ENCODE peak calls at places on chromosome 20, in four cellular contexts. L, Q, N and U are unnamed samples.

GRCh38 chr20:19909696-19910095 is 107.5 kb upstream of the NAA20 start:
- DNase-seq in L (no peak), Q (no peak), N (no peak), U (no peak)

GRCh38 chr20:18663932-18664331 is 76.1 kb downstream of the DTD1 start:
- DNase-seq in L (no peak), Q (no peak), N (no peak), U (no peak)

GRCh38 chr20:11008444-11008843 is 334.6 kb upstream of the JAG1 start:
- DNase-seq in L (no peak), Q (no peak), N (no peak), U (no peak)

GRCh38 chr20:17557675-17558006 is 12.2 kb upstream of the DSTN start:
- DNase-seq in L (no peak), Q (peak), N (no peak), U (peak)

GRCh38 chr20:40776702-40777457 is 87.8 kb upstream of the MAFB start:
- DNase-seq in L (no peak), Q (no peak), N (no peak), U (no peak)

GRCh38 chr20:7806831-7807230 is 133.4 kb downstream of the HAO1 start:
- DNase-seq in L (no peak), Q (no peak), N (no peak), U (no peak)

GRCh38 chr20:5781798-5782750 is 31.9 kb downstream of the SHLD1 start:
- DNase-seq in L (no peak), Q (peak), N (no peak), U (peak)

GRCh38 chr20:48294196-48294595 is 508.9 kb upstream of the SULF2 start:
- DNase-seq in L (no peak), Q (no peak), N (no peak), U (no peak)

GRCh38 chr20:11432407-11432806 is 485.3 kb upstream of the BTBD3 start:
- DNase-seq in L (no peak), Q (no peak), N (no peak), U (no peak)

GRCh38 chr20:57957397-57958049 is 247.7 kb upstream of the PMEPA1 start:
- DNase-seq in L (no peak), Q (no peak), N (no peak), U (no peak)

GRCh38 chr20:63085087-63085861 is 78.5 kb upstream of the BHLHE23 start:
- DNase-seq in L (peak), Q (no peak), N (no peak), U (no peak)

GRCh38 chr20:5933802-5934436 is 16.4 kb downstream of the TRMT6 start:
- DNase-seq in L (no peak), Q (peak), N (peak), U (peak)

GRCh38 chr20:34083137-34083536 is 28.9 kb downstream of the EIF2S2 start:
- DNase-seq in L (no peak), Q (peak), N (no peak), U (no peak)

GRCh38 chr20:33915726-33916331 is 77.9 kb upstream of the RALY start:
- DNase-seq in L (peak), Q (peak), N (no peak), U (peak)

GRCh38 chr20:63414720-63415417 is 53.7 kb upstream of the CHRNA4 start:
- DNase-seq in L (no peak), Q (no peak), N (no peak), U (no peak)

GRCh38 chr20:21505810-21506530 is 7.9 kb downstream of the NKX2-2 start:
- DNase-seq in L (peak), Q (peak), N (no peak), U (no peak)

GRCh38 chr20:61969806-61970205 is 95.9 kb downstream of the TAF4 start:
- DNase-seq in L (peak), Q (no peak), N (no peak), U (no peak)

GRCh38 chr20:34544109-34544793 is 14.3 kb upstream of the MAP1LC3A start:
- DNase-seq in L (peak), Q (no peak), N (no peak), U (no peak)

GRCh38 chr20:10231290-10231689 is 12.7 kb downstream of the SNAP25 start:
- DNase-seq in L (no peak), Q (no peak), N (no peak), U (no peak)

GRCh38 chr20:61346996-61347906 is 95.2 kb downstream of the CDH4 start:
- DNase-seq in L (no peak), Q (no peak), N (no peak), U (no peak)

GRCh38 chr20:63934271-63935068 is 21.7 kb downstream of the UCKL1 start:
- DNase-seq in L (peak), Q (no peak), N (no peak), U (no peak)

GRCh38 chr20:30286157-30286556 is 971.3 kb upstream of the DEFB115 start:
- DNase-seq in L (no peak), Q (peak), N (no peak), U (peak)

GRCh38 chr20:17794400-17794799 is 94.6 kb downstream of the BANF2 start:
- DNase-seq in L (no peak), Q (no peak), N (no peak), U (no peak)

GRCh38 chr20:33079267-33079666 is at the start of gene BPIFB4:
- DNase-seq in L (no peak), Q (no peak), N (no peak), U (no peak)

GRCh38 chr20:61544910-61545889 is 293.1 kb downstream of the CDH4 start:
- DNase-seq in L (no peak), Q (no peak), N (no peak), U (no peak)

GRCh38 chr20:44583179-44583578 is 800 bp downstream of the PKIG start:
- DNase-seq in L (no peak), Q (no peak), N (no peak), U (no peak)

GRCh38 chr20:41538810-41539596 is 79.2 kb downstream of the CHD6 start:
- DNase-seq in L (no peak), Q (peak), N (no peak), U (peak)

GRCh38 chr20:20566523-20566922 is 145.9 kb downstream of the RALGAPA2 start:
- DNase-seq in L (no peak), Q (no peak), N (no peak), U (no peak)

GRCh38 chr20:50338479-50339195 is 148.0 kb downstream of the CEBPB start:
- DNase-seq in L (no peak), Q (peak), N (peak), U (peak)

GRCh38 chr20:34983089-34983820 is 27.6 kb downstream of the MYH7B start:
- DNase-seq in L (no peak), Q (no peak), N (no peak), U (no peak)

GRCh38 chr20:460180-460579 is 2.2 kb downstream of the TBC1D20 start:
- DNase-seq in L (no peak), Q (peak), N (no peak), U (peak)

GRCh38 chr20:61480158-61480825 is 228.2 kb downstream of the CDH4 start:
- DNase-seq in L (peak), Q (no peak), N (no peak), U (no peak)

GRCh38 chr20:6026051-6026450 is 27.8 kb downstream of the LRRN4 start:
- DNase-seq in L (no peak), Q (no peak), N (no peak), U (no peak)

GRCh38 chr20:48273843-48274242 is 488.6 kb upstream of the SULF2 start:
- DNase-seq in L (no peak), Q (no peak), N (no peak), U (no peak)

GRCh38 chr20:428658-429200 is 20.6 kb downstream of the RBCK1 start:
- DNase-seq in L (no peak), Q (no peak), N (no peak), U (no peak)

GRCh38 chr20:51862796-51863195 is 60.5 kb upstream of the SALL4 start:
- DNase-seq in L (no peak), Q (no peak), N (no peak), U (no peak)

GRCh38 chr20:36471885-36472642 is 69.3 kb upstream of the MYL9 start:
- DNase-seq in L (no peak), Q (no peak), N (no peak), U (no peak)

GRCh38 chr20:36472656-36473071 is 68.7 kb upstream of the MYL9 start:
- DNase-seq in L (peak), Q (peak), N (no peak), U (no peak)

GRCh38 chr20:36470482-36471062 is 70.7 kb upstream of the MYL9 start:
- DNase-seq in L (no peak), Q (no peak), N (no peak), U (no peak)

GRCh38 chr20:36474563-36474962 is 66.8 kb upstream of the MYL9 start:
- DNase-seq in L (no peak), Q (no peak), N (no peak), U (no peak)

DNA sequence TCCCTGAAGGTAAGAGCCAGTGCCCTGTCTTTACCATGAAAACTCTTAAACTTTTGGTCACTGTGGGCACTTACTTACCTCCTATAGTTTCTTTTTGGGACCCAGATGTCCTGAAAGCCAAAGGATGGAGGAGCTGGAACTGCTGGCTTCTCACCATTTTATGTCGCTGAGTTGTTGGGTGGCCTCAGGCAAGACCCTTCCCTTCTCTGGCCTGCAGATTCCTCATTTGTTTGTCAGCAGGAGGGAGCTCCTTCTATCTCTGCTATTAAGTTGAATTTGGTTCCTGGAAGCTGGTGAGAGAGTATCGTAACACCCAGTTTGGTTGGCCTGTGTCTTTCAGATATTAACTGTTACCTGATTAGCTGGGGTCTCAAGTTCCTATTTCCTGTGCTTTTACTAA is 68.2 kb upstream of the MYL9 start:
- DNase-seq in L (no peak), Q (no peak), N (no peak), U (no peak)
- TF ChIP-seq SRF in L (no peak), Q (no peak), N (no peak), U (no peak)

GRCh38 chr20:23608251-23608846 is 2.6 kb upstream of the CST9 start:
- DNase-seq in L (peak), Q (no peak), N (no peak), U (peak)

GRCh38 chr20:23612385-23612784 is 6.7 kb upstream of the CST9 start:
- DNase-seq in L (no peak), Q (no peak), N (no peak), U (no peak)

GRCh38 chr20:23614163-23614562 is 8.4 kb upstream of the CST9 start:
- DNase-seq in L (peak), Q (no peak), N (no peak), U (no peak)

GRCh38 chr20:23609486-23610109 is 3.9 kb upstream of the CST9 start:
- DNase-seq in L (no peak), Q (no peak), N (no peak), U (no peak)

DNA sequence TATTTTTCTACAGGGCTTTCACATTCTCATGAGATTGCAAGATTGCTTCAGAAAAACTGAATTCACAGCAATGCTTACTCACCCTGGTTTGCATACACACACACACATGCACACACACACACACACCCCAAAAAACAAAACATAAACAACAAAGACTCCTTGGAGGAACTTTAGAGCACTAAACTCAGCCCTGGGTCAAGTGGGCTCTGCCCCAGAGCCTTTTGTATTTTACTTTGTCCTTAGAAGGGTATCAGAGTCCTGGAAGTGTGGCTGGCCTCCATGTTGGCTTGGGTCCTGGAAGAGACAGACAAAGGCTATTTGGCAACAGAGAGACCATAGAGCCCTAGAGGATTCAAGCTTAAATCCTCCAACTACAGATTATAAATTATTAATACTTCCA is 8.0 kb upstream of the CST9 start:
- DNase-seq in L (no peak), Q (no peak), N (no peak), U (no peak)
- TF ChIP-seq CBX5 in L (no peak), Q (no peak), N (no peak), U (no peak)

GRCh38 chr20:14992961-14993360 is 655.5 kb upstream of the FLRT3 start:
- DNase-seq in L (no peak), Q (no peak), N (no peak), U (peak)
- TF ChIP-seq SRF in L (no peak), Q (no peak), N (no peak), U (no peak)

GRCh38 chr20:24780648-24781047 is 168.4 kb upstream of the CST7 start:
- DNase-seq in L (no peak), Q (no peak), N (no peak), U (no peak)
- TF ChIP-seq CBX5 in L (no peak), Q (no peak), N (no peak), U (no peak)

DNA sequence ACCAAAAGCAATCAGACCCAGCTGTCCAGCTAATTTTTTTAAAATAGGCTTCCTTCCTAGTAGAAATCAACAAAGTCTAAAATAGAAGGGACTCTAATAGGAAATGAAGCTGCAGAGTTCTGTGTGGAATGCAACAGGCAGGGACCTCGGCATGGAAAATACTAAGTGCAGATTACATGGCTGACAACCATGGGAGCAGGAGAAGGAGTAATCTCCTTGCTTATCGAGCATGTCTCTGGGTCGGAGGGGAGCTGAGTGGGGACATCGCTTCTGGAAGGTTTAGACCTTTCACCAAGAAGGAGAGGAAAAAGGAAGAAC is 16.9 kb upstream of the ZNF831 start:
- DNase-seq in L (no peak), Q (no peak), N (no peak), U (no peak)
- TF ChIP-seq SRF in L (no peak), Q (no peak), N (no peak), U (no peak)